ENCODE peak calls at places on chromosome 11, in ten cellular contexts. One of them, this sample, is unnamed.

GRCh38 chr11:121557348-121557747 is 104.6 kb upstream of the SORL1-AS1 start:
- DNase-seq in activated gamma-delta T cell: no peak
- DNase-seq in progenitor cell of endocrine pancreas: no peak
- DNase-seq in AG08396: no peak
- DNase-seq in substantia nigra: no peak
- DNase-seq in endothelial cell: no peak
- DNase-seq in pancreas: no peak
- DNase-seq in AG04450: no peak
- DNase-seq in stimulated activated CD8-positive, alpha-beta memory T cell treated with anti-CD3 and anti-CD28 coated beads, Interleukin-7, amount 100 ng/mL, for 1 hour: no peak
- DNase-seq in A549: no peak
- DNase-seq in this sample: peak; percentile 46

GRCh38 chr11:6298605-6299004 is 21.7 kb downstream of the CAVIN3 start:
- DNase-seq in activated gamma-delta T cell: no peak
- DNase-seq in progenitor cell of endocrine pancreas: peak; percentile 33
- DNase-seq in AG08396: peak; percentile 42
- DNase-seq in substantia nigra: no peak
- DNase-seq in endothelial cell: peak; percentile 81
- DNase-seq in pancreas: peak; percentile 62
- DNase-seq in AG04450: no peak
- DNase-seq in stimulated activated CD8-positive, alpha-beta memory T cell treated with anti-CD3 and anti-CD28 coated beads, Interleukin-7, amount 100 ng/mL, for 1 hour: no peak
- DNase-seq in A549: peak; percentile 72
- DNase-seq in this sample: no peak

GRCh38 chr11:63343130-63343529 is 26.5 kb upstream of the SLC22A9 start:
- DNase-seq in activated gamma-delta T cell: no peak
- DNase-seq in progenitor cell of endocrine pancreas: no peak
- DNase-seq in AG08396: no peak
- DNase-seq in substantia nigra: no peak
- DNase-seq in endothelial cell: no peak
- DNase-seq in pancreas: no peak
- DNase-seq in AG04450: no peak
- DNase-seq in stimulated activated CD8-positive, alpha-beta memory T cell treated with anti-CD3 and anti-CD28 coated beads, Interleukin-7, amount 100 ng/mL, for 1 hour: no peak
- DNase-seq in A549: peak; percentile 2
- DNase-seq in this sample: no peak

GRCh38 chr11:91194551-91194950 is 971.7 kb upstream of the CHORDC1 start:
- DNase-seq in activated gamma-delta T cell: no peak
- DNase-seq in progenitor cell of endocrine pancreas: no peak
- DNase-seq in AG08396: no peak
- DNase-seq in substantia nigra: no peak
- DNase-seq in endothelial cell: no peak
- DNase-seq in pancreas: no peak
- DNase-seq in AG04450: no peak
- DNase-seq in stimulated activated CD8-positive, alpha-beta memory T cell treated with anti-CD3 and anti-CD28 coated beads, Interleukin-7, amount 100 ng/mL, for 1 hour: no peak
- DNase-seq in A549: no peak
- DNase-seq in this sample: no peak

GRCh38 chr11:26806209-26806608 is 84.3 kb upstream of the SLC5A12 start:
- DNase-seq in activated gamma-delta T cell: no peak
- DNase-seq in progenitor cell of endocrine pancreas: no peak
- DNase-seq in AG08396: peak; percentile 5
- DNase-seq in substantia nigra: no peak
- DNase-seq in endothelial cell: no peak
- DNase-seq in pancreas: no peak
- DNase-seq in AG04450: no peak
- DNase-seq in stimulated activated CD8-positive, alpha-beta memory T cell treated with anti-CD3 and anti-CD28 coated beads, Interleukin-7, amount 100 ng/mL, for 1 hour: no peak
- DNase-seq in A549: no peak
- DNase-seq in this sample: no peak

GRCh38 chr11:75815345-75815983 is 454 bp downstream of the UVRAG start:
- DNase-seq in activated gamma-delta T cell: peak; percentile 46
- DNase-seq in progenitor cell of endocrine pancreas: peak; percentile 18
- DNase-seq in AG08396: no peak
- DNase-seq in substantia nigra: no peak
- DNase-seq in endothelial cell: peak; percentile 56
- DNase-seq in pancreas: peak; percentile 14
- DNase-seq in AG04450: no peak
- DNase-seq in stimulated activated CD8-positive, alpha-beta memory T cell treated with anti-CD3 and anti-CD28 coated beads, Interleukin-7, amount 100 ng/mL, for 1 hour: peak; percentile 9
- DNase-seq in A549: peak; percentile 27
- DNase-seq in this sample: peak; percentile 28

GRCh38 chr11:36149538-36150242 is 139.5 kb downstream of the COMMD9 start:
- DNase-seq in activated gamma-delta T cell: no peak
- DNase-seq in progenitor cell of endocrine pancreas: no peak
- DNase-seq in AG08396: peak; percentile 96
- DNase-seq in substantia nigra: no peak
- DNase-seq in endothelial cell: peak; percentile 32
- DNase-seq in pancreas: peak; percentile 31
- DNase-seq in AG04450: peak; percentile 97
- DNase-seq in stimulated activated CD8-positive, alpha-beta memory T cell treated with anti-CD3 and anti-CD28 coated beads, Interleukin-7, amount 100 ng/mL, for 1 hour: no peak
- DNase-seq in A549: peak; percentile 94
- DNase-seq in this sample: peak; percentile 66

GRCh38 chr11:115645631-115646271 is 141.5 kb upstream of the CADM1 start:
- DNase-seq in activated gamma-delta T cell: no peak
- DNase-seq in progenitor cell of endocrine pancreas: peak; percentile 30
- DNase-seq in AG08396: no peak
- DNase-seq in substantia nigra: peak; percentile 30
- DNase-seq in endothelial cell: peak; percentile 35
- DNase-seq in pancreas: no peak
- DNase-seq in AG04450: no peak
- DNase-seq in stimulated activated CD8-positive, alpha-beta memory T cell treated with anti-CD3 and anti-CD28 coated beads, Interleukin-7, amount 100 ng/mL, for 1 hour: no peak
- DNase-seq in A549: no peak
- DNase-seq in this sample: no peak

GRCh38 chr11:115869780-115870431 is 365.7 kb upstream of the CADM1 start:
- DNase-seq in activated gamma-delta T cell: no peak
- DNase-seq in progenitor cell of endocrine pancreas: no peak
- DNase-seq in AG08396: peak; percentile 33
- DNase-seq in substantia nigra: no peak
- DNase-seq in endothelial cell: peak; percentile 58
- DNase-seq in pancreas: no peak
- DNase-seq in AG04450: peak; percentile 20
- DNase-seq in stimulated activated CD8-positive, alpha-beta memory T cell treated with anti-CD3 and anti-CD28 coated beads, Interleukin-7, amount 100 ng/mL, for 1 hour: no peak
- DNase-seq in A549: peak; percentile 7
- DNase-seq in this sample: peak; percentile 71

GRCh38 chr11:65279713-65280459 is 18.1 kb downstream of the POLA2 start:
- DNase-seq in activated gamma-delta T cell: no peak
- DNase-seq in progenitor cell of endocrine pancreas: no peak
- DNase-seq in AG08396: no peak
- DNase-seq in substantia nigra: no peak
- DNase-seq in endothelial cell: no peak
- DNase-seq in pancreas: no peak
- DNase-seq in AG04450: peak; percentile 86
- DNase-seq in stimulated activated CD8-positive, alpha-beta memory T cell treated with anti-CD3 and anti-CD28 coated beads, Interleukin-7, amount 100 ng/mL, for 1 hour: no peak
- DNase-seq in A549: peak; percentile 84
- DNase-seq in this sample: peak; percentile 55

GRCh38 chr11:13289081-13289480 is 11.5 kb downstream of the BMAL1 start:
- DNase-seq in activated gamma-delta T cell: no peak
- DNase-seq in progenitor cell of endocrine pancreas: no peak
- DNase-seq in AG08396: peak; percentile 24
- DNase-seq in substantia nigra: no peak
- DNase-seq in endothelial cell: peak; percentile 25
- DNase-seq in pancreas: no peak
- DNase-seq in AG04450: no peak
- DNase-seq in stimulated activated CD8-positive, alpha-beta memory T cell treated with anti-CD3 and anti-CD28 coated beads, Interleukin-7, amount 100 ng/mL, for 1 hour: no peak
- DNase-seq in A549: peak; percentile 41
- DNase-seq in this sample: no peak